ENCODE peak calls at places on chromosome 20, in seven cellular contexts. N, R, Q, O, D, W and J are unnamed samples.
A peak's percentile ranks its signal among the peaks of the same experiment; 100 is the strongest.

GRCh38 chr20:37914672-37915433 is 11.9 kb downstream of the VSTM2L start:
- DNase-seq in Q (no peak), W (no peak), O (no peak), D (no peak), N (no peak), R (no peak), J (no peak)

GRCh38 chr20:5133998-5134397 is 7.2 kb downstream of the CDS2 start:
- DNase-seq in D (no peak), O (no peak), Q (no peak), R (no peak), N (no peak), W (no peak), J (no peak)

GRCh38 chr20:9241232-9241692 is 172.4 kb downstream of the PLCB4 start:
- DNase-seq in O (no peak), D (no peak), R (peak; percentile 54), Q (no peak), N (no peak), W (no peak), J (no peak)

GRCh38 chr20:38395165-38395564 is 40.0 kb downstream of the SNHG17 start:
- DNase-seq in D (no peak), Q (no peak), N (no peak), O (no peak), W (no peak), R (no peak), J (no peak)

GRCh38 chr20:64279826-64280459 is 24.4 kb downstream of the PCMTD2 start:
- DNase-seq in D (peak; percentile 77), O (no peak), N (no peak), Q (no peak), R (no peak), W (no peak), J (no peak)

GRCh38 chr20:43363506-43363905 is 94.2 kb upstream of the SRSF6 start:
- DNase-seq in D (no peak), O (no peak), N (no peak), Q (no peak), R (no peak), W (no peak), J (no peak)

GRCh38 chr20:44448753-44449546 is 26.7 kb upstream of the TTPAL start:
- DNase-seq in D (no peak), Q (no peak), R (no peak), O (no peak), W (peak; percentile 32), N (no peak), J (no peak)

GRCh38 chr20:63007722-63008488 is 1.1 kb upstream of the BHLHE23 start:
- DNase-seq in N (no peak), Q (no peak), D (no peak), R (no peak), W (no peak), O (no peak), J (no peak)

GRCh38 chr20:2698186-2698817 is 5.7 kb downstream of the EBF4 start:
- DNase-seq in O (peak; percentile 61), Q (peak; percentile 57), W (no peak), D (no peak), R (no peak), N (peak; percentile 8), J (no peak)

GRCh38 chr20:61512475-61512874 is 260.4 kb downstream of the CDH4 start:
- DNase-seq in Q (no peak), N (no peak), W (no peak), D (no peak), O (no peak), R (no peak), J (no peak)

GRCh38 chr20:24097051-24097450 is 108.5 kb upstream of the GGTLC1 start:
- DNase-seq in R (no peak), O (no peak), Q (no peak), D (no peak), W (no peak), N (no peak), J (no peak)

GRCh38 chr20:1185781-1186334 is 1.1 kb upstream of the TMEM74B start:
- DNase-seq in R (peak; percentile 26), W (peak; percentile 73), Q (no peak), N (no peak), D (no peak), O (no peak), J (no peak)

GRCh38 chr20:41717464-41717863 is 99.3 kb upstream of the CHD6 start:
- DNase-seq in N (no peak), D (no peak), Q (no peak), R (no peak), O (no peak), W (peak; percentile 83), J (no peak)

GRCh38 chr20:44714701-44715494 is at the start of gene CCN5:
- DNase-seq in R (peak; percentile 64), D (peak; percentile 94), W (no peak), Q (peak; percentile 85), O (peak; percentile 89), N (peak; percentile 80), J (no peak)

GRCh38 chr20:46010491-46011405 is 2.0 kb downstream of the MMP9 start:
- DNase-seq in O (no peak), Q (peak; percentile 90), D (peak; percentile 77), N (no peak), R (peak; percentile 7), W (no peak), J (peak; percentile 48)

DNA sequence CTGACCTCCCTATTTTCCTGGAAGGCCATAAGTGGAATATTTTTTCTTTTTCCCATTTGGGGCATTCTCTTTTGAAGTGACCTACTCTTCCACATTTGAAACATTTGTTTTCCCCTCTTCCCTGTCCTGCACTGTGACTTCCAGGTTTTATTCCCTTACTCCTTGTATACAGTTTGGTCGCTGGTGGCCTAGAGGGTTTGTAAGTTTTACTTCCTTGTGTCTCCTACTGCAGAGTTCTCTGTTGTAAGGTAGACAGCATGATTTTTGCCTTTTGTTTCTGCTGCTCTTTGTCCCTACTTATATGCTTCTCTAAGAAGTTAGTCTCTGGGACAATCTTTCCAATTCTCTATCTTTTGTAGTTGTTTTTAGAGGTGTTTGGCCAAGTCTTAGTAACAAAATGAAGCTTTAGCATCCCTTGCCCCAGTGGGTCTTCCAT is 7.4 kb upstream of the ZNFX1 start:
- DNase-seq in D (no peak), W (no peak), N (no peak), Q (no peak), O (no peak), R (no peak), J (no peak)
- H3K9me3 ChIP-seq in D (peaks cover 51% of the 10 kb centered on the region), W (peaks cover 8% of the 10 kb centered on the region), N (peaks cover 50% of the 10 kb centered on the region), Q (peaks cover 84% of the 10 kb centered on the region), O (peaks cover 21% of the 10 kb centered on the region), R (peaks cover 27% of the 10 kb centered on the region), J (peaks cover 81% of the 10 kb centered on the region)

GRCh38 chr20:54995553-54995952 is 520.2 kb downstream of the DOK5 start:
- DNase-seq in R (no peak), Q (no peak), W (no peak), N (no peak), D (no peak), O (no peak), J (no peak)
- H3K9me3 ChIP-seq in R (peaks cover 6% of the 10 kb centered on the region), Q (no peaks in the 10 kb centered on the region), W (no peaks in the 10 kb centered on the region), N (no peaks in the 10 kb centered on the region), D (no peaks in the 10 kb centered on the region), O (no peaks in the 10 kb centered on the region), J (no peaks in the 10 kb centered on the region)

DNA sequence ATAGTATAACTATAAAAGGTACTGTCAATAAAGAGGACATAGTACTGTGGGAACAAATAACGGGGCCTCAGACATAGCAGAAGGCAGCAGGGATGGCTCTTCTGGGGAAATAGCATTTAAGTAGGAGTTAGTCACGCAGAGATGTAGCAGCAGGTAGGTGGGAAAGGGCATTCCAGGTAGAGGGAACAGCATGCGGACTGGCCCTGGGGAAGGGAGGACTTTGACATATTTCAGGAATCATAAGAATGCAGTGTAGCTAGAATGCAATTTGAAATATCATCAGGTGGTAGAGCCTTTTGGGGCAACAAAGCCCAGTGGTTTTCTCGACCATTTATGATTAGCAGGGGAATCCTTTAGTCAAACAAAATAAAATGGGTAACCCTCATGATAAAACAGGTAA is 191.1 kb downstream of the SLC24A3 start:
- DNase-seq in Q (no peak), O (no peak), W (no peak), R (no peak), N (no peak), D (no peak), J (no peak)
- H3K9me3 ChIP-seq in Q (peaks cover 6% of the 10 kb centered on the region), O (peaks cover 2% of the 10 kb centered on the region), W (peaks cover 3% of the 10 kb centered on the region), R (peaks cover 3% of the 10 kb centered on the region), N (no peaks in the 10 kb centered on the region), D (peaks cover 4% of the 10 kb centered on the region), J (no peaks in the 10 kb centered on the region)

GRCh38 chr20:56018750-56019149 is 13.4 kb upstream of the CBLN4 start:
- DNase-seq in D (no peak), O (no peak), W (no peak), N (no peak), Q (no peak), R (no peak), J (no peak)
- H3K9me3 ChIP-seq in D (no peaks in the 10 kb centered on the region), O (no peaks in the 10 kb centered on the region), W (no peaks in the 10 kb centered on the region), N (no peaks in the 10 kb centered on the region), Q (peaks cover 10% of the 10 kb centered on the region), R (peaks cover 18% of the 10 kb centered on the region), J (no peaks in the 10 kb centered on the region)

GRCh38 chr20:29741894-29742698 is 1515.4 kb upstream of the DEFB115 start:
- DNase-seq in Q (no peak), N (no peak), D (peak; percentile 52), W (no peak), O (no peak), R (no peak), J (no peak)
- H3K9me3 ChIP-seq in Q (peaks cover 68% of the 10 kb centered on the region), N (peaks cover 50% of the 10 kb centered on the region), D (no peaks in the 10 kb centered on the region), W (peaks cover 12% of the 10 kb centered on the region), O (peaks cover 11% of the 10 kb centered on the region), R (peaks cover 25% of the 10 kb centered on the region), J (no peaks in the 10 kb centered on the region)

GRCh38 chr20:36342316-36342715 is 36.2 kb downstream of the DLGAP4 start:
- DNase-seq in W (no peak), O (no peak), Q (no peak), D (peak; percentile 32), R (no peak), N (no peak), J (no peak)
- H3K9me3 ChIP-seq in W (no peaks in the 10 kb centered on the region), O (no peaks in the 10 kb centered on the region), Q (no peaks in the 10 kb centered on the region), D (no peaks in the 10 kb centered on the region), R (no peaks in the 10 kb centered on the region), N (no peaks in the 10 kb centered on the region), J (no peaks in the 10 kb centered on the region)

GRCh38 chr20:55953201-55953600 is 52.1 kb downstream of the CBLN4 start:
- DNase-seq in D (no peak), Q (no peak), O (no peak), W (no peak), R (no peak), N (no peak), J (no peak)
- H3K9me3 ChIP-seq in D (no peaks in the 10 kb centered on the region), Q (peaks cover 23% of the 10 kb centered on the region), O (no peaks in the 10 kb centered on the region), W (no peaks in the 10 kb centered on the region), R (peaks cover 13% of the 10 kb centered on the region), N (peaks cover 6% of the 10 kb centered on the region), J (peaks cover 3% of the 10 kb centered on the region)

DNA sequence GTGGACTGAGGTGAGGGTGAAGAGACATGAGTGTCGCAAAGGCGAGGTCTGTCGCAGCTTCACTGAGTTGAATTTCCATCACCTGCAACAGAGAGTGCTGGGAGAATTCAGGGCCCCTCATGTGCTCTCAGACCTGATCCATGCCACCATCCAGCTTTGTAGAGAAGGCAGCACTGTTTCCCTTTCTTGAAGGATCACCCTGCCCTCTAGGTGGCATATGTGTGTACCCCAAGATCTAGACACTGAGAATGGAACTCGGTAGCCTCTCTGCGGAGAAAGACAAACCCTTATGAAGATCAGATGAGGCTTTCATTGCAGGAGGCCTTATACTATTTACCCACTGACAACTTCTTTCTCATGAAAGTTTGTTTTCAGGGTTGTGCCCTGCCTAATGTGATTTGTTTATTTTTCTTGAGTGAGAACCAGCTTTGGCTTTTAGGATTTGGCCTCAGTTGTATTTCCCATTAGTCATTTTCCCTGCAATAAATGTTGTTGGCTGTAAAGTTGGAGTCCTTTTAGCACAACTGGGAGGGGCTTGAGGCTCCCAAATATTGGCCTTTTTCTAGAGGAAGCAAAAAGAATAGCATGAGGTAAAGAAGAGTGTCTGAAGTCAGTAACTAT is 811.3 kb downstream of the DHX35 start:
- DNase-seq in W (no peak), Q (no peak), R (no peak), O (no peak), D (no peak), N (no peak), J (no peak)
- H3K9me3 ChIP-seq in W (no peaks in the 10 kb centered on the region), Q (peaks cover 19% of the 10 kb centered on the region), R (no peaks in the 10 kb centered on the region), O (no peaks in the 10 kb centered on the region), D (no peaks in the 10 kb centered on the region), N (no peaks in the 10 kb centered on the region), J (no peaks in the 10 kb centered on the region)